ENCODE peak calls at places on chromosomes 11 and 22, in six cellular contexts. One of them, this sample, is unnamed.

GRCh38 chr11:119660166-119660720 is 68.8 kb downstream of the NECTIN1 start:
- DNase-seq in body of pancreas: no peak
- DNase-seq in Peyer's patch: no peak
- DNase-seq in A549: no peak
- DNase-seq in lower leg skin: no peak
- DNase-seq in ovary: no peak
- DNase-seq in this sample: no peak

GRCh38 chr22:28435271-28435825 is 244.3 kb downstream of the TTC28 start:
- DNase-seq in body of pancreas: peak
- DNase-seq in Peyer's patch: no peak
- DNase-seq in A549: no peak
- DNase-seq in lower leg skin: peak
- DNase-seq in ovary: no peak
- DNase-seq in this sample: peak

GRCh38 chr11:75595511-75595910 is 33.5 kb downstream of the SERPINH1 start:
- DNase-seq in body of pancreas: no peak
- DNase-seq in Peyer's patch: no peak
- DNase-seq in A549: no peak
- DNase-seq in lower leg skin: no peak
- DNase-seq in ovary: no peak
- DNase-seq in this sample: no peak

GRCh38 chr11:120168960-120169681 is 31.2 kb upstream of the TRIM29 start:
- DNase-seq in body of pancreas: peak
- DNase-seq in Peyer's patch: peak
- DNase-seq in A549: peak
- DNase-seq in lower leg skin: peak
- DNase-seq in ovary: peak
- DNase-seq in this sample: peak

GRCh38 chr11:116379185-116379828 is 393.5 kb downstream of the BUD13 start:
- DNase-seq in body of pancreas: peak
- DNase-seq in Peyer's patch: no peak
- DNase-seq in A549: no peak
- DNase-seq in lower leg skin: no peak
- DNase-seq in ovary: no peak
- DNase-seq in this sample: no peak

GRCh38 chr22:25482868-25483639 is 81.4 kb upstream of the GRK3 start:
- DNase-seq in body of pancreas: peak
- DNase-seq in Peyer's patch: no peak
- DNase-seq in A549: no peak
- DNase-seq in lower leg skin: no peak
- DNase-seq in ovary: no peak
- DNase-seq in this sample: peak

GRCh38 chr11:25650319-25650718 is 681.6 kb upstream of the ANO3 start:
- DNase-seq in body of pancreas: no peak
- DNase-seq in Peyer's patch: no peak
- DNase-seq in A549: no peak
- DNase-seq in lower leg skin: no peak
- DNase-seq in ovary: no peak
- DNase-seq in this sample: no peak

GRCh38 chr11:31645747-31646146 is 136.2 kb downstream of the ELP4 start:
- DNase-seq in body of pancreas: no peak
- DNase-seq in Peyer's patch: no peak
- DNase-seq in A549: peak
- DNase-seq in lower leg skin: no peak
- DNase-seq in ovary: no peak
- DNase-seq in this sample: no peak

GRCh38 chr11:16099501-16099900 is 256.8 kb downstream of the SOX6 start:
- DNase-seq in body of pancreas: no peak
- DNase-seq in Peyer's patch: no peak
- DNase-seq in A549: no peak
- DNase-seq in lower leg skin: no peak
- DNase-seq in ovary: no peak
- DNase-seq in this sample: no peak

GRCh38 chr22:39229688-39230260 is 15.0 kb downstream of the PDGFB start:
- DNase-seq in body of pancreas: no peak
- DNase-seq in Peyer's patch: no peak
- DNase-seq in A549: no peak
- DNase-seq in lower leg skin: no peak
- DNase-seq in ovary: no peak
- DNase-seq in this sample: no peak

GRCh38 chr11:67398661-67399563 is 2.7 kb downstream of the PPP1CA start:
- DNase-seq in body of pancreas: no peak
- DNase-seq in Peyer's patch: no peak
- DNase-seq in A549: no peak
- DNase-seq in lower leg skin: no peak
- DNase-seq in ovary: no peak
- DNase-seq in this sample: no peak
- TF ChIP-seq POLR2A in body of pancreas: no peak
- TF ChIP-seq POLR2A in Peyer's patch: no peak
- TF ChIP-seq POLR2A in A549: no peak
- TF ChIP-seq POLR2A in lower leg skin: no peak
- TF ChIP-seq POLR2A in ovary: no peak
- TF ChIP-seq POLR2A in this sample: no peak

GRCh38 chr22:44670220-44670983 is 31.6 kb upstream of the PRR5 start:
- DNase-seq in body of pancreas: no peak
- DNase-seq in Peyer's patch: peak
- DNase-seq in A549: no peak
- DNase-seq in lower leg skin: no peak
- DNase-seq in ovary: no peak
- DNase-seq in this sample: no peak

GRCh38 chr22:44668190-44668885 is 33.7 kb upstream of the PRR5 start:
- DNase-seq in body of pancreas: no peak
- DNase-seq in Peyer's patch: no peak
- DNase-seq in A549: no peak
- DNase-seq in lower leg skin: no peak
- DNase-seq in ovary: no peak
- DNase-seq in this sample: no peak

GRCh38 chr22:44667829-44668189 is 34.2 kb upstream of the PRR5 start:
- DNase-seq in body of pancreas: no peak
- DNase-seq in Peyer's patch: peak
- DNase-seq in A549: no peak
- DNase-seq in lower leg skin: no peak
- DNase-seq in ovary: no peak
- DNase-seq in this sample: no peak

GRCh38 chr22:44668886-44669724 is 32.9 kb upstream of the PRR5 start:
- DNase-seq in body of pancreas: no peak
- DNase-seq in Peyer's patch: no peak
- DNase-seq in A549: no peak
- DNase-seq in lower leg skin: no peak
- DNase-seq in ovary: no peak
- DNase-seq in this sample: no peak

DNA sequence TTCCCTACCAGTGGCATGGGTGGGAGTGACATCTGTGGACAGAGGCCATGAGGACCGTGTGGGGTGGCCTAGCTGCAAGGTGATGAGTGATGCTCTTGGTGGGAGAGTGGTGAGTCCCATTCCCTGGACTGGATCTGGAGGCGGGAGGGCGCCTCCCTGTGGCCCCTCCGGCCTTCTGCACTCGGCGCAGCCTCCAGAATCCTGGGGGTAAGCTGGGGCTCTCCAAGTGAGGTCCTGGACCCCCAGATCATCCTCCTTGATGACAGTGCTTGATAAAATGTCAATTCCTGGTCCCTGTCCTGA is 32.3 kb upstream of the PRR5 start:
- DNase-seq in body of pancreas: no peak
- DNase-seq in Peyer's patch: no peak
- DNase-seq in A549: peak
- DNase-seq in lower leg skin: no peak
- DNase-seq in ovary: no peak
- DNase-seq in this sample: no peak
- TF ChIP-seq CTCF in body of pancreas: no peak
- TF ChIP-seq CTCF in Peyer's patch: peak
- TF ChIP-seq CTCF in A549: peak
- TF ChIP-seq CTCF in lower leg skin: no peak
- TF ChIP-seq CTCF in ovary: no peak
- TF ChIP-seq CTCF in this sample: no peak

GRCh38 chr22:42720263-42721044 is at the start of gene A4GALT:
- DNase-seq in body of pancreas: no peak
- DNase-seq in Peyer's patch: no peak
- DNase-seq in A549: no peak
- DNase-seq in lower leg skin: no peak
- DNase-seq in ovary: no peak
- DNase-seq in this sample: no peak
- TF ChIP-seq POLR2A in body of pancreas: no peak
- TF ChIP-seq POLR2A in Peyer's patch: no peak
- TF ChIP-seq POLR2A in A549: no peak
- TF ChIP-seq POLR2A in lower leg skin: no peak
- TF ChIP-seq POLR2A in ovary: no peak
- TF ChIP-seq POLR2A in this sample: no peak

DNA sequence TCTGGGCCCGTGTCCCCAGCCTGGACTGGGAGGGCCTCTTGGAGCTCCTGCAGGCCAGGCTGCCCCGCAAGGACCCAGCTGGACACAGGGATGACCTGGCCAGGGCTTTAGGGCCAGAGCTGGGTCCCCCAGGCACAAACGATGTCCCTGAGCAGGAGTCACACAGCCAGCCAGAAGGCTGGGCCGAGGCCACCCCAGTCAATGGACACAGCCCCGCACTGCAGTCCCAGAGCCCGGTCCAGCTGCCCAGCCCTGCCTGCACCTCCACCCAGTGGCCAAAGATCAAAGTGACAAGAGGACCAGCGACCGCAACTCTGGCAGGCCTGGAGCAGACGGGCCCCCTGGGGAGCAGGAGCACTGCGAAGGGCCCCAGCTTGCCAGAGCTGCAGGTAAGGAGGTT is 38.2 kb downstream of the TRIOBP start:
- DNase-seq in body of pancreas: peak
- DNase-seq in Peyer's patch: peak
- DNase-seq in A549: peak
- DNase-seq in lower leg skin: no peak
- DNase-seq in ovary: no peak
- DNase-seq in this sample: no peak
- TF ChIP-seq CTCF in body of pancreas: no peak
- TF ChIP-seq CTCF in Peyer's patch: peak
- TF ChIP-seq CTCF in A549: peak
- TF ChIP-seq CTCF in lower leg skin: no peak
- TF ChIP-seq CTCF in ovary: no peak
- TF ChIP-seq CTCF in this sample: peak

DNA sequence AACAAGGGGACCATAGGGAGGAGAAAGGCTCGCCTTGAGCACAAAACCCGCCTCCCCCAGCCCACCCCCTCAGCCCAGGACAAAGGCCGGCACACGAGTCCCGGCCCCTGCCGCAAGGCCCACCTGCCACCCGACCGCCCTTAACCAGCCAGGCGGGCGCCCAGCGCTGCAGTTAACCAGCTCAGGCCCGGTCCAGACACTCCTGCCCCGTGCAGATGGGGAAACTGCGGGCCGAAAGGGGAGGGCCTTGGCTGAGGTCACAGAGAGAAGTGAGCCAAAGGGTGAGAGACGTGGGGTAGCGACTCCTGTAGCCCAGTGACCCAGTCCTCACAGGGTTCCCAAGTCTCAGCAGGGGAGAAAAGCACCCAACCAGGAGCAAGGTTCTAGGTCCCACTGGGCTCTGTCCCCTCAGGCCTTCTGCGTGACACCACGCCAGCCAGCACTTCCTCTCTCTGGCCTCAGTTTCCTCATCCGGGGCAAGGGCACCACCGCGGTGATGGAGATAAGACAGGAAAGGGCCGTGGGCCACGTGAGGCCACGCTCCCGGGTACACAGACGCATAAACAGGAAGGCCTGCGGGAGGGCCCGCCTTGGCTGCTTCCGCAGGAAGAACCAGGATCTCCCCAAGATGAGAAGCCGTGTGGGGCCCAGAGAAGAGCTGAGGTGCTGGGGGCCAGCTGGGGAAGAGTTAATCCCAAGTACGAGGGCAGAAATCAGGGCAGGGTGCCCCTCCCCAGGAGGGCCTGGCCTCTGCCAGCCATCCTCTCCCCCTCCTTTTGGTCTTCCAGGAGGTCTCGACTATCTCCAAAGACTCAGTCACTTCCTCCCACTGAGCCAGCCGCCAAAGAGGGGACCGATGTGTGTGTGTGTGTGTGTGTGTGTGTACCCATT is 1.8 kb downstream of the MFNG start:
- DNase-seq in body of pancreas: no peak
- DNase-seq in Peyer's patch: peak
- DNase-seq in A549: no peak
- DNase-seq in lower leg skin: peak
- DNase-seq in ovary: no peak
- DNase-seq in this sample: peak
- TF ChIP-seq POLR2A in body of pancreas: no peak
- TF ChIP-seq POLR2A in Peyer's patch: no peak
- TF ChIP-seq POLR2A in A549: no peak
- TF ChIP-seq POLR2A in lower leg skin: no peak
- TF ChIP-seq POLR2A in ovary: no peak
- TF ChIP-seq POLR2A in this sample: no peak

GRCh38 chr22:48950151-48950915 is 877.3 kb downstream of the BRD1 start:
- DNase-seq in body of pancreas: no peak
- DNase-seq in Peyer's patch: no peak
- DNase-seq in A549: no peak
- DNase-seq in lower leg skin: peak
- DNase-seq in ovary: no peak
- DNase-seq in this sample: peak
- TF ChIP-seq CTCF in body of pancreas: no peak
- TF ChIP-seq CTCF in Peyer's patch: no peak
- TF ChIP-seq CTCF in A549: no peak
- TF ChIP-seq CTCF in lower leg skin: no peak
- TF ChIP-seq CTCF in ovary: no peak
- TF ChIP-seq CTCF in this sample: no peak

GRCh38 chr11:394858-395655 is 1.0 kb downstream of the PKP3 start:
- DNase-seq in body of pancreas: no peak
- DNase-seq in Peyer's patch: no peak
- DNase-seq in A549: no peak
- DNase-seq in lower leg skin: no peak
- DNase-seq in ovary: no peak
- DNase-seq in this sample: no peak

GRCh38 chr11:393219-394033 is 583 bp upstream of the PKP3 start:
- DNase-seq in body of pancreas: no peak
- DNase-seq in Peyer's patch: peak
- DNase-seq in A549: peak
- DNase-seq in lower leg skin: peak
- DNase-seq in ovary: no peak
- DNase-seq in this sample: peak

GRCh38 chr11:392102-392777 is 1.8 kb upstream of the PKP3 start:
- DNase-seq in body of pancreas: no peak
- DNase-seq in Peyer's patch: no peak
- DNase-seq in A549: no peak
- DNase-seq in lower leg skin: no peak
- DNase-seq in ovary: no peak
- DNase-seq in this sample: no peak

GRCh38 chr11:395866-396265 is 1.9 kb downstream of the PKP3 start:
- DNase-seq in body of pancreas: no peak
- DNase-seq in Peyer's patch: no peak
- DNase-seq in A549: no peak
- DNase-seq in lower leg skin: no peak
- DNase-seq in ovary: no peak
- DNase-seq in this sample: no peak

GRCh38 chr11:394034-394857 is at the start of gene PKP3:
- DNase-seq in body of pancreas: peak
- DNase-seq in Peyer's patch: peak
- DNase-seq in A549: peak
- DNase-seq in lower leg skin: peak
- DNase-seq in ovary: no peak
- DNase-seq in this sample: peak
- TF ChIP-seq POLR2A in body of pancreas: peak
- TF ChIP-seq POLR2A in Peyer's patch: peak
- TF ChIP-seq POLR2A in A549: peak
- TF ChIP-seq POLR2A in lower leg skin: no peak
- TF ChIP-seq POLR2A in ovary: no peak
- TF ChIP-seq POLR2A in this sample: peak